ENCODE peak calls at places on chromosomes 12 and 14, in eight cellular contexts. One of them, this sample, is unnamed.

GRCh38 chr14:45838597-45838996 is 585.6 kb upstream of the MIS18BP1 start:
- DNase-seq in psoas muscle: no peak
- DNase-seq in brain microvascular endothelial cell: no peak
- DNase-seq in colonic mucosa: no peak
- DNase-seq in fibroblast of mammary gland: peak; percentile 7
- DNase-seq in endothelial cell: no peak
- DNase-seq in cardiac fibroblast: no peak
- DNase-seq in CD8-positive, alpha-beta T cell: no peak
- DNase-seq in this sample: no peak

GRCh38 chr12:64895541-64895940 is 71.1 kb downstream of the TBC1D30 start:
- DNase-seq in psoas muscle: no peak
- DNase-seq in brain microvascular endothelial cell: peak; percentile 8
- DNase-seq in colonic mucosa: no peak
- DNase-seq in fibroblast of mammary gland: peak; percentile 77
- DNase-seq in endothelial cell: no peak
- DNase-seq in cardiac fibroblast: no peak
- DNase-seq in CD8-positive, alpha-beta T cell: no peak
- DNase-seq in this sample: no peak

GRCh38 chr12:57936513-57936883 is 4.9 kb upstream of the ATP23 start:
- DNase-seq in psoas muscle: no peak
- DNase-seq in brain microvascular endothelial cell: no peak
- DNase-seq in colonic mucosa: no peak
- DNase-seq in fibroblast of mammary gland: no peak
- DNase-seq in endothelial cell: no peak
- DNase-seq in cardiac fibroblast: no peak
- DNase-seq in CD8-positive, alpha-beta T cell: no peak
- DNase-seq in this sample: no peak

GRCh38 chr12:9646794-9647622 is 22.5 kb upstream of the CLEC2D start:
- DNase-seq in psoas muscle: no peak
- DNase-seq in brain microvascular endothelial cell: no peak
- DNase-seq in colonic mucosa: no peak
- DNase-seq in fibroblast of mammary gland: peak; percentile 19
- DNase-seq in endothelial cell: no peak
- DNase-seq in cardiac fibroblast: peak; percentile 26
- DNase-seq in CD8-positive, alpha-beta T cell: no peak
- DNase-seq in this sample: no peak

GRCh38 chr12:52805000-52805399 is 8.9 kb downstream of the KRT4 start:
- DNase-seq in psoas muscle: no peak
- DNase-seq in brain microvascular endothelial cell: no peak
- DNase-seq in colonic mucosa: no peak
- DNase-seq in fibroblast of mammary gland: no peak
- DNase-seq in endothelial cell: no peak
- DNase-seq in cardiac fibroblast: no peak
- DNase-seq in CD8-positive, alpha-beta T cell: no peak
- DNase-seq in this sample: no peak

GRCh38 chr12:26369588-26369987 is 174.2 kb downstream of the SSPN start:
- DNase-seq in psoas muscle: no peak
- DNase-seq in brain microvascular endothelial cell: peak; percentile 86
- DNase-seq in colonic mucosa: no peak
- DNase-seq in fibroblast of mammary gland: peak; percentile 94
- DNase-seq in endothelial cell: no peak
- DNase-seq in cardiac fibroblast: peak; percentile 72
- DNase-seq in CD8-positive, alpha-beta T cell: no peak
- DNase-seq in this sample: no peak

GRCh38 chr14:91399868-91400640 is 17.6 kb downstream of the CCDC88C start:
- DNase-seq in psoas muscle: no peak
- DNase-seq in brain microvascular endothelial cell: no peak
- DNase-seq in colonic mucosa: peak; percentile 65
- DNase-seq in fibroblast of mammary gland: no peak
- DNase-seq in endothelial cell: no peak
- DNase-seq in cardiac fibroblast: no peak
- DNase-seq in CD8-positive, alpha-beta T cell: peak; percentile 49
- DNase-seq in this sample: no peak

GRCh38 chr12:54030889-54031860 is 1.7 kb upstream of the HOXC5 start:
- DNase-seq in psoas muscle: peak; percentile 73
- DNase-seq in brain microvascular endothelial cell: no peak
- DNase-seq in colonic mucosa: no peak
- DNase-seq in fibroblast of mammary gland: peak; percentile 94
- DNase-seq in endothelial cell: no peak
- DNase-seq in cardiac fibroblast: peak; percentile 32
- DNase-seq in CD8-positive, alpha-beta T cell: no peak
- DNase-seq in this sample: no peak

GRCh38 chr12:113945174-113946173 is 20.7 kb downstream of the RBM19 start:
- DNase-seq in psoas muscle: no peak
- DNase-seq in brain microvascular endothelial cell: no peak
- DNase-seq in colonic mucosa: no peak
- DNase-seq in fibroblast of mammary gland: no peak
- DNase-seq in endothelial cell: no peak
- DNase-seq in cardiac fibroblast: no peak
- DNase-seq in CD8-positive, alpha-beta T cell: no peak
- DNase-seq in this sample: no peak

GRCh38 chr14:50801706-50802105 is 29.3 kb downstream of the NIN start:
- DNase-seq in psoas muscle: no peak
- DNase-seq in brain microvascular endothelial cell: peak; percentile 12
- DNase-seq in colonic mucosa: no peak
- DNase-seq in fibroblast of mammary gland: peak; percentile 59
- DNase-seq in endothelial cell: no peak
- DNase-seq in cardiac fibroblast: no peak
- DNase-seq in CD8-positive, alpha-beta T cell: no peak
- DNase-seq in this sample: no peak

GRCh38 chr12:51871126-51871525 is 16.8 kb upstream of the ANKRD33 start:
- DNase-seq in psoas muscle: peak; percentile 48
- DNase-seq in brain microvascular endothelial cell: no peak
- DNase-seq in colonic mucosa: no peak
- DNase-seq in fibroblast of mammary gland: no peak
- DNase-seq in endothelial cell: no peak
- DNase-seq in cardiac fibroblast: no peak
- DNase-seq in CD8-positive, alpha-beta T cell: no peak
- DNase-seq in this sample: no peak

GRCh38 chr12:132772551-132772950 is 10.9 kb upstream of the ANKLE2 start:
- DNase-seq in psoas muscle: no peak
- DNase-seq in brain microvascular endothelial cell: no peak
- DNase-seq in colonic mucosa: no peak
- DNase-seq in fibroblast of mammary gland: no peak
- DNase-seq in endothelial cell: no peak
- DNase-seq in cardiac fibroblast: no peak
- DNase-seq in CD8-positive, alpha-beta T cell: no peak
- DNase-seq in this sample: no peak

GRCh38 chr12:820336-820735 is 68.0 kb downstream of the WNK1 start:
- DNase-seq in psoas muscle: no peak
- DNase-seq in brain microvascular endothelial cell: no peak
- DNase-seq in colonic mucosa: no peak
- DNase-seq in fibroblast of mammary gland: no peak
- DNase-seq in endothelial cell: no peak
- DNase-seq in cardiac fibroblast: no peak
- DNase-seq in CD8-positive, alpha-beta T cell: no peak
- DNase-seq in this sample: no peak

GRCh38 chr12:89933911-89934310 is 225.3 kb upstream of the ATP2B1 start:
- DNase-seq in psoas muscle: no peak
- DNase-seq in brain microvascular endothelial cell: peak; percentile 40
- DNase-seq in colonic mucosa: no peak
- DNase-seq in fibroblast of mammary gland: no peak
- DNase-seq in endothelial cell: no peak
- DNase-seq in cardiac fibroblast: no peak
- DNase-seq in CD8-positive, alpha-beta T cell: no peak
- DNase-seq in this sample: no peak

GRCh38 chr12:26630546-26631027 is 202.4 kb downstream of the ITPR2 start:
- DNase-seq in psoas muscle: no peak
- DNase-seq in brain microvascular endothelial cell: peak; percentile 90
- DNase-seq in colonic mucosa: no peak
- DNase-seq in fibroblast of mammary gland: peak; percentile 77
- DNase-seq in endothelial cell: no peak
- DNase-seq in cardiac fibroblast: peak; percentile 55
- DNase-seq in CD8-positive, alpha-beta T cell: no peak
- DNase-seq in this sample: no peak

DNA sequence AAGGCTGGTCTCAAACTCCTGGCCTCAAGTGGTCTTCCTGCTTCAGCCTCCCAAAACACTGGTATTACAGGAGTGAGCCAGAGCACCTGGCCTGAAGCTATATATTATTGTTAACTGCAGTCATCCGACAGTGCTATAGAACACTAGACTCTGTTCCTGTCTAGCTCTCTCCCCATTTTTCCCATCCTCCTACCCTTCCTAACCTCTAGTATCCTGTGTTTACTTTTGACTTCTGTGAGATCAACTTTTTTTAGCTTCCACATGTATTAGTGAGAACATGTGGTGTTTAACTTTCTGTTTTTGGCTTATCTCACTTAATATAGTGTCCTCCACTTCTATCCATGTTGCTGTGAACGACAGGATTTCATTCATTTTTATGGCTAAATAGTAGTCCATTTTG is 34.7 kb downstream of the TRAF3 start:
- DNase-seq in psoas muscle: no peak
- DNase-seq in brain microvascular endothelial cell: no peak
- DNase-seq in colonic mucosa: no peak
- DNase-seq in fibroblast of mammary gland: no peak
- DNase-seq in endothelial cell: no peak
- DNase-seq in cardiac fibroblast: no peak
- DNase-seq in CD8-positive, alpha-beta T cell: no peak
- DNase-seq in this sample: no peak
- TF ChIP-seq CTCF in psoas muscle: no peak
- TF ChIP-seq CTCF in brain microvascular endothelial cell: no peak
- TF ChIP-seq CTCF in colonic mucosa: no peak
- TF ChIP-seq CTCF in fibroblast of mammary gland: no peak
- TF ChIP-seq CTCF in endothelial cell: no peak
- TF ChIP-seq CTCF in cardiac fibroblast: no peak
- TF ChIP-seq CTCF in CD8-positive, alpha-beta T cell: no peak
- TF ChIP-seq CTCF in this sample: no peak

GRCh38 chr14:22106700-22107697 is 433.4 kb upstream of the OR4E1 start:
- DNase-seq in psoas muscle: no peak
- DNase-seq in brain microvascular endothelial cell: no peak
- DNase-seq in colonic mucosa: no peak
- DNase-seq in fibroblast of mammary gland: no peak
- DNase-seq in endothelial cell: no peak
- DNase-seq in cardiac fibroblast: no peak
- DNase-seq in CD8-positive, alpha-beta T cell: no peak
- DNase-seq in this sample: no peak

GRCh38 chr14:22113401-22113800 is 439.8 kb upstream of the OR4E1 start:
- DNase-seq in psoas muscle: no peak
- DNase-seq in brain microvascular endothelial cell: no peak
- DNase-seq in colonic mucosa: no peak
- DNase-seq in fibroblast of mammary gland: no peak
- DNase-seq in endothelial cell: no peak
- DNase-seq in cardiac fibroblast: no peak
- DNase-seq in CD8-positive, alpha-beta T cell: peak; percentile 41
- DNase-seq in this sample: no peak

GRCh38 chr14:22107734-22108133 is 434.1 kb upstream of the OR4E1 start:
- DNase-seq in psoas muscle: no peak
- DNase-seq in brain microvascular endothelial cell: no peak
- DNase-seq in colonic mucosa: no peak
- DNase-seq in fibroblast of mammary gland: no peak
- DNase-seq in endothelial cell: no peak
- DNase-seq in cardiac fibroblast: no peak
- DNase-seq in CD8-positive, alpha-beta T cell: no peak
- DNase-seq in this sample: no peak

GRCh38 chr14:22112004-22112403 is 438.4 kb upstream of the OR4E1 start:
- DNase-seq in psoas muscle: no peak
- DNase-seq in brain microvascular endothelial cell: no peak
- DNase-seq in colonic mucosa: peak; percentile 34
- DNase-seq in fibroblast of mammary gland: peak; percentile 4
- DNase-seq in endothelial cell: peak; percentile 59
- DNase-seq in cardiac fibroblast: no peak
- DNase-seq in CD8-positive, alpha-beta T cell: peak; percentile 47
- DNase-seq in this sample: no peak
- TF ChIP-seq CTCF in psoas muscle: peak; percentile 6
- TF ChIP-seq CTCF in brain microvascular endothelial cell: peak; percentile 70
- TF ChIP-seq CTCF in colonic mucosa: peak; percentile 42
- TF ChIP-seq CTCF in fibroblast of mammary gland: peak; percentile 43
- TF ChIP-seq CTCF in endothelial cell: peak; percentile 85
- TF ChIP-seq CTCF in cardiac fibroblast: peak; percentile 31
- TF ChIP-seq CTCF in CD8-positive, alpha-beta T cell: peak; percentile 34
- TF ChIP-seq CTCF in this sample: peak; percentile 30

DNA sequence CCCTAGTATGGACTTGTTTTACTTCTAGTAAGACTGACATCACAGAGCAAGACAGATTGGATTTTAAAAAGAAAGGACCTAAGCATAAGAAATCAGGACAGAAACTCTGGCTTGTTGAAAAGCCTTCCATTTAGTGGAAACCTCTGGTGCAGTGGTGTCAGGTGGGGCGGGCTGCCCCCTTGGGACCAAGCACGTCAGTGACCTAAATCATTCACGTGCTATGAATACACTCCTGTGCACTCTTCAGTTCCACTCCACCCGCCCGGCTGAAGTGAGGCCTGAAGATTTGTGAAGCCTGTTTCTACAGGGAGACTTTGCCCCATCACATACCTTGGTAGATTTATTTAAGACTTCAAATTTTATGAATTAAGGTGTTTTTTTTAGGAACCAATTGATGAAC is 58.2 kb upstream of the STRN3 start:
- DNase-seq in psoas muscle: no peak
- DNase-seq in brain microvascular endothelial cell: no peak
- DNase-seq in colonic mucosa: no peak
- DNase-seq in fibroblast of mammary gland: no peak
- DNase-seq in endothelial cell: no peak
- DNase-seq in cardiac fibroblast: no peak
- DNase-seq in CD8-positive, alpha-beta T cell: no peak
- DNase-seq in this sample: no peak
- TF ChIP-seq CTCF in psoas muscle: no peak
- TF ChIP-seq CTCF in brain microvascular endothelial cell: no peak
- TF ChIP-seq CTCF in colonic mucosa: no peak
- TF ChIP-seq CTCF in fibroblast of mammary gland: no peak
- TF ChIP-seq CTCF in endothelial cell: no peak
- TF ChIP-seq CTCF in cardiac fibroblast: no peak
- TF ChIP-seq CTCF in CD8-positive, alpha-beta T cell: no peak
- TF ChIP-seq CTCF in this sample: no peak

GRCh38 chr14:57080691-57081090 is 188.0 kb downstream of the EXOC5 start:
- DNase-seq in psoas muscle: no peak
- DNase-seq in brain microvascular endothelial cell: no peak
- DNase-seq in colonic mucosa: no peak
- DNase-seq in fibroblast of mammary gland: no peak
- DNase-seq in endothelial cell: no peak
- DNase-seq in cardiac fibroblast: no peak
- DNase-seq in CD8-positive, alpha-beta T cell: no peak
- DNase-seq in this sample: no peak
- TF ChIP-seq CTCF in psoas muscle: no peak
- TF ChIP-seq CTCF in brain microvascular endothelial cell: no peak
- TF ChIP-seq CTCF in colonic mucosa: no peak
- TF ChIP-seq CTCF in fibroblast of mammary gland: no peak
- TF ChIP-seq CTCF in endothelial cell: no peak
- TF ChIP-seq CTCF in cardiac fibroblast: no peak
- TF ChIP-seq CTCF in CD8-positive, alpha-beta T cell: no peak
- TF ChIP-seq CTCF in this sample: no peak

GRCh38 chr12:24530689-24531088 is 418.2 kb downstream of the BCAT1 start:
- DNase-seq in psoas muscle: no peak
- DNase-seq in brain microvascular endothelial cell: no peak
- DNase-seq in colonic mucosa: no peak
- DNase-seq in fibroblast of mammary gland: peak; percentile 31
- DNase-seq in endothelial cell: no peak
- DNase-seq in cardiac fibroblast: no peak
- DNase-seq in CD8-positive, alpha-beta T cell: no peak
- DNase-seq in this sample: no peak

DNA sequence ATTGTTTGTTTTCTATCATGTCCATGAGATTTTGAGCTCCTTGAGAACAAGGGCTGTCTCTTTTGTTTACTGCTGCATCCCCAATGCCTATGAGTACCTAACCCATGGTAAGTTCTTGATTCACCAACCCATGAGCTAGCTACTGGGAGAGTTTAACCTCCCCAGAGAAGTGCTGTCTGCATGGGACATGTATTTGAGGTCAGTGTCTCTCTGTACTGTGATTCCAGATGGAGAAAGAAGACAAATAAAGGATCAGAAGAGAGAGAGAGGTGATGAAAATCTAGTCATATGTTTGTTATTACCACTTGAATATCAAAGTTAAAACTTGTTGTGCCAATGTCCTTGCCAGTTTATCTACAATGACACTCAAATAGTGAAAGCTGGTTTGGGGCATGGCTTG is 421.8 kb downstream of the BCAT1 start:
- DNase-seq in psoas muscle: no peak
- DNase-seq in brain microvascular endothelial cell: no peak
- DNase-seq in colonic mucosa: no peak
- DNase-seq in fibroblast of mammary gland: no peak
- DNase-seq in endothelial cell: no peak
- DNase-seq in cardiac fibroblast: no peak
- DNase-seq in CD8-positive, alpha-beta T cell: no peak
- DNase-seq in this sample: no peak
- TF ChIP-seq CTCF in psoas muscle: no peak
- TF ChIP-seq CTCF in brain microvascular endothelial cell: no peak
- TF ChIP-seq CTCF in colonic mucosa: no peak
- TF ChIP-seq CTCF in fibroblast of mammary gland: no peak
- TF ChIP-seq CTCF in endothelial cell: no peak
- TF ChIP-seq CTCF in cardiac fibroblast: no peak
- TF ChIP-seq CTCF in CD8-positive, alpha-beta T cell: no peak
- TF ChIP-seq CTCF in this sample: no peak